ENCODE peak calls at places on chromosome 18, in eight cellular contexts. One of them, this sample, is unnamed.

GRCh38 chr18:77145364-77145901 is 12.8 kb upstream of the MBP start:
- DNase-seq in esophagus squamous epithelium: no peak
- DNase-seq in breast epithelium: no peak
- DNase-seq in GM23248: no peak
- DNase-seq in thoracic aorta: no peak
- DNase-seq in naive thymus-derived CD4-positive, alpha-beta T cell: no peak
- DNase-seq in adrenal gland: peak; percentile 27
- DNase-seq in pancreas: no peak
- DNase-seq in this sample: no peak

GRCh38 chr18:46250084-46250811 is 146.1 kb downstream of the HAUS1 start:
- DNase-seq in naive thymus-derived CD4-positive, alpha-beta T cell: no peak
- DNase-seq in adrenal gland: no peak
- DNase-seq in GM23248: peak; percentile 59
- DNase-seq in pancreas: no peak
- DNase-seq in esophagus squamous epithelium: no peak
- DNase-seq in breast epithelium: no peak
- DNase-seq in thoracic aorta: no peak
- DNase-seq in this sample: peak; percentile 69

GRCh38 chr18:76923485-76924085 is 101.2 kb downstream of the ZNF236 start:
- DNase-seq in thoracic aorta: no peak
- DNase-seq in adrenal gland: no peak
- DNase-seq in GM23248: peak; percentile 7
- DNase-seq in breast epithelium: no peak
- DNase-seq in naive thymus-derived CD4-positive, alpha-beta T cell: no peak
- DNase-seq in esophagus squamous epithelium: no peak
- DNase-seq in pancreas: no peak
- DNase-seq in this sample: no peak

GRCh38 chr18:78528437-78529228 is 451.0 kb upstream of the SALL3 start:
- DNase-seq in thoracic aorta: no peak
- DNase-seq in naive thymus-derived CD4-positive, alpha-beta T cell: no peak
- DNase-seq in esophagus squamous epithelium: no peak
- DNase-seq in breast epithelium: no peak
- DNase-seq in pancreas: no peak
- DNase-seq in GM23248: no peak
- DNase-seq in adrenal gland: no peak
- DNase-seq in this sample: no peak

GRCh38 chr18:79986726-79987125 is 1.6 kb downstream of the TXNL4A start:
- DNase-seq in esophagus squamous epithelium: no peak
- DNase-seq in pancreas: no peak
- DNase-seq in adrenal gland: peak; percentile 49
- DNase-seq in breast epithelium: no peak
- DNase-seq in thoracic aorta: no peak
- DNase-seq in naive thymus-derived CD4-positive, alpha-beta T cell: no peak
- DNase-seq in GM23248: peak; percentile 49
- DNase-seq in this sample: no peak

GRCh38 chr18:26436176-26437031 is 111.9 kb downstream of the KCTD1 start:
- DNase-seq in thoracic aorta: no peak
- DNase-seq in GM23248: peak; percentile 77
- DNase-seq in naive thymus-derived CD4-positive, alpha-beta T cell: no peak
- DNase-seq in pancreas: no peak
- DNase-seq in esophagus squamous epithelium: no peak
- DNase-seq in breast epithelium: no peak
- DNase-seq in adrenal gland: no peak
- DNase-seq in this sample: no peak

GRCh38 chr18:33755918-33756590 is 178.0 kb downstream of the ASXL3 start:
- DNase-seq in pancreas: no peak
- DNase-seq in GM23248: peak; percentile 95
- DNase-seq in naive thymus-derived CD4-positive, alpha-beta T cell: no peak
- DNase-seq in adrenal gland: no peak
- DNase-seq in thoracic aorta: no peak
- DNase-seq in esophagus squamous epithelium: no peak
- DNase-seq in breast epithelium: no peak
- DNase-seq in this sample: peak; percentile 25

GRCh38 chr18:58535340-58536186 is 93.3 kb downstream of the ALPK2 start:
- DNase-seq in esophagus squamous epithelium: no peak
- DNase-seq in GM23248: peak; percentile 22
- DNase-seq in adrenal gland: no peak
- DNase-seq in pancreas: no peak
- DNase-seq in naive thymus-derived CD4-positive, alpha-beta T cell: no peak
- DNase-seq in breast epithelium: no peak
- DNase-seq in thoracic aorta: no peak
- DNase-seq in this sample: no peak

GRCh38 chr18:76371301-76371700 is 123.7 kb downstream of the ZNF516 start:
- DNase-seq in GM23248: no peak
- DNase-seq in breast epithelium: peak; percentile 30
- DNase-seq in esophagus squamous epithelium: no peak
- DNase-seq in thoracic aorta: no peak
- DNase-seq in pancreas: no peak
- DNase-seq in adrenal gland: no peak
- DNase-seq in naive thymus-derived CD4-positive, alpha-beta T cell: no peak
- DNase-seq in this sample: no peak

GRCh38 chr18:48798334-48799197 is 152.2 kb downstream of the SMAD7 start:
- DNase-seq in thoracic aorta: no peak
- DNase-seq in naive thymus-derived CD4-positive, alpha-beta T cell: no peak
- DNase-seq in breast epithelium: peak; percentile 19
- DNase-seq in pancreas: peak; percentile 16
- DNase-seq in adrenal gland: peak; percentile 40
- DNase-seq in GM23248: no peak
- DNase-seq in esophagus squamous epithelium: no peak
- DNase-seq in this sample: peak; percentile 16

GRCh38 chr18:6257950-6258349 is 156.8 kb downstream of the L3MBTL4 start:
- DNase-seq in GM23248: no peak
- DNase-seq in adrenal gland: no peak
- DNase-seq in pancreas: no peak
- DNase-seq in naive thymus-derived CD4-positive, alpha-beta T cell: no peak
- DNase-seq in esophagus squamous epithelium: no peak
- DNase-seq in breast epithelium: no peak
- DNase-seq in thoracic aorta: no peak
- DNase-seq in this sample: no peak

GRCh38 chr18:27110319-27110718 is 74.8 kb downstream of the CHST9 start:
- DNase-seq in naive thymus-derived CD4-positive, alpha-beta T cell: no peak
- DNase-seq in esophagus squamous epithelium: no peak
- DNase-seq in pancreas: no peak
- DNase-seq in thoracic aorta: no peak
- DNase-seq in breast epithelium: no peak
- DNase-seq in adrenal gland: no peak
- DNase-seq in GM23248: no peak
- DNase-seq in this sample: no peak

GRCh38 chr18:42953306-42953705 is 162.2 kb downstream of the RIT2 start:
- DNase-seq in thoracic aorta: no peak
- DNase-seq in adrenal gland: no peak
- DNase-seq in GM23248: no peak
- DNase-seq in breast epithelium: no peak
- DNase-seq in esophagus squamous epithelium: no peak
- DNase-seq in pancreas: no peak
- DNase-seq in naive thymus-derived CD4-positive, alpha-beta T cell: no peak
- DNase-seq in this sample: no peak

DNA sequence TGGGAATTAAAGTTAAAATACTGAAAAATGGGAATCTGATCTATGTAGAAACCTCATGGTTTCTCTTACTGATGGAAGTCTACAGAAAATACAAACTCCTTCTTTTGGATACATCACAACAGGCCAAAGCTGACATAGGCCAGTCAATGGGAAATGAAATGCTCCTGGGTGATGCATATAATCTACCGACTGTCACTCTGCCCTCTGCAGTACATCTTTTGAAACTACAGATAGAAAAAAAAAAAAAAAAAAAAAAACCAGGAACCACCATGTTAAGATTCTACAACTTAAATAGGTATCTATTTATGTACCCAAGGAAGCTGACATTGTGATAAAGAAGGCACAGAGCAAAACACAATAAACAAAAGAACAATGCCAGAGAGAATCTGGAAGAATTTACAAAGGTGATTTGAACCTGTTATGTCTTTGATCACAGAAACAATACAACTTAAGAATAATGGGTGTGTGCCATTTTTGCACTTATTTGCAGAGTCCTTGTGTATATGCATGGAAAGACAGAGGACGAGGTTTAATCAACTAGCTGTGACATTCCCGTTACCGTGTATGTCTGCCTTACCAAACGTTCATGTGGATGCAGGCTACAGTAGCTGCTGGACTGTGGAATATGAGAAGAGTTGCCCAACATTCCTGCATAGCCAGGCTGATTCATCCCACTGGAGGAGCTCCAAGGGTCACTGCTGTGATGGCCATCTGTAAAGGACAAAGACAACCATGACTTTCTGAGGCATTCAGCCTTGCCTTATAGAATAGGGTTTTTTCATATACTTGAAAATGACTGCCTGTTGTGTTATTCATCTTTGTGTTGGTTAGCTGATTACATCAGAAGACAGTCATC is 312.7 kb downstream of the TCF4 start:
- DNase-seq in breast epithelium: no peak
- DNase-seq in GM23248: peak; percentile 91
- DNase-seq in adrenal gland: peak; percentile 93
- DNase-seq in naive thymus-derived CD4-positive, alpha-beta T cell: no peak
- DNase-seq in thoracic aorta: peak; percentile 13
- DNase-seq in pancreas: no peak
- DNase-seq in esophagus squamous epithelium: no peak
- DNase-seq in this sample: no peak
- H3K36me3 ChIP-seq in breast epithelium: no peaks in the 10 kb centered on the region
- H3K36me3 ChIP-seq in GM23248: peaks cover 11% of the 10 kb centered on the region
- H3K36me3 ChIP-seq in adrenal gland: no peaks in the 10 kb centered on the region
- H3K36me3 ChIP-seq in naive thymus-derived CD4-positive, alpha-beta T cell: no peaks in the 10 kb centered on the region
- H3K36me3 ChIP-seq in thoracic aorta: peaks cover 4% of the 10 kb centered on the region
- H3K36me3 ChIP-seq in pancreas: no peaks in the 10 kb centered on the region
- H3K36me3 ChIP-seq in esophagus squamous epithelium: peaks cover 43% of the 10 kb centered on the region
- H3K36me3 ChIP-seq in this sample: no peaks in the 10 kb centered on the region

DNA sequence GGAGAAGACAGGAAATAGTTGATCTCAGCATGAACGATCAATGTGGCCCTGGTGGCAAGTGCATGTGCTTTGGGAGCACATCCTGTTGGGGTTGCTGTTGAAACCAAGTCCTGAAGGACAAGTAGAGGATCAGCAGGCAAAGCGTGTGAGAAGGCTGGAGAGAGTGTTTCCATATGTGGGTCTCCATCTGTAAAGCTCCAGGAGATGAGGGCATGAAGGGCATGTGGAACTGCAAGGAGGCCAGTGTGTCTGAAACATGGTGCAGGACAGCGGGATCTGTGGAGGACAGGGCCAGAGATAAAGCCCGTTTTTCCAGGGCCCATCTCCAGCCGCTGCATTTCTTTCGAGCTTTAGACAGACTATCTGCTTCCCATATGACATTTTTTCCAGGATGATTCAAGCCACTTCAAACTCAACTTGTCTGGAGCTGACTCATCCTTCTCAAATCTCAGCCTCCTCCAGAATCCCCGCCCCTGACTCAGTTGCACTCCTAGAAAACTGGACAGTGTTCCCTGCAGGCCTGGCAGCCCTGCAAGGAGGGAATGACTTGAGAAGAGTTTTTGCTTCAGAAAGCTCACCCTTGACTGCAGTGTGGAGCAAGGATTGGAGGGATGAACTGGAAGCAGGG is 226.1 kb downstream of the VAPA start:
- DNase-seq in naive thymus-derived CD4-positive, alpha-beta T cell: no peak
- DNase-seq in GM23248: peak; percentile 87
- DNase-seq in pancreas: no peak
- DNase-seq in adrenal gland: no peak
- DNase-seq in breast epithelium: no peak
- DNase-seq in thoracic aorta: no peak
- DNase-seq in esophagus squamous epithelium: no peak
- DNase-seq in this sample: no peak
- H3K4me3 ChIP-seq in naive thymus-derived CD4-positive, alpha-beta T cell: no peak overlapping the region
- H3K4me3 ChIP-seq in GM23248: peak overlapping the region; percentile 8
- H3K4me3 ChIP-seq in pancreas: no peak overlapping the region
- H3K4me3 ChIP-seq in adrenal gland: no peak overlapping the region
- H3K4me3 ChIP-seq in breast epithelium: no peak overlapping the region
- H3K4me3 ChIP-seq in thoracic aorta: no peak overlapping the region
- H3K4me3 ChIP-seq in esophagus squamous epithelium: no peak overlapping the region
- H3K4me3 ChIP-seq in this sample: no peak overlapping the region

GRCh38 chr18:50898908-50899307 is 20.0 kb downstream of the ME2 start:
- DNase-seq in adrenal gland: no peak
- DNase-seq in GM23248: no peak
- DNase-seq in esophagus squamous epithelium: no peak
- DNase-seq in breast epithelium: no peak
- DNase-seq in pancreas: no peak
- DNase-seq in thoracic aorta: no peak
- DNase-seq in naive thymus-derived CD4-positive, alpha-beta T cell: no peak
- DNase-seq in this sample: no peak
- H3K36me3 ChIP-seq in adrenal gland: no peaks in the 10 kb centered on the region
- H3K36me3 ChIP-seq in GM23248: peaks cover 9% of the 10 kb centered on the region
- H3K36me3 ChIP-seq in esophagus squamous epithelium: peaks cover 34% of the 10 kb centered on the region
- H3K36me3 ChIP-seq in breast epithelium: peaks cover 6% of the 10 kb centered on the region
- H3K36me3 ChIP-seq in pancreas: no peaks in the 10 kb centered on the region
- H3K36me3 ChIP-seq in thoracic aorta: no peaks in the 10 kb centered on the region
- H3K36me3 ChIP-seq in naive thymus-derived CD4-positive, alpha-beta T cell: no peaks in the 10 kb centered on the region
- H3K36me3 ChIP-seq in this sample: no peaks in the 10 kb centered on the region

DNA sequence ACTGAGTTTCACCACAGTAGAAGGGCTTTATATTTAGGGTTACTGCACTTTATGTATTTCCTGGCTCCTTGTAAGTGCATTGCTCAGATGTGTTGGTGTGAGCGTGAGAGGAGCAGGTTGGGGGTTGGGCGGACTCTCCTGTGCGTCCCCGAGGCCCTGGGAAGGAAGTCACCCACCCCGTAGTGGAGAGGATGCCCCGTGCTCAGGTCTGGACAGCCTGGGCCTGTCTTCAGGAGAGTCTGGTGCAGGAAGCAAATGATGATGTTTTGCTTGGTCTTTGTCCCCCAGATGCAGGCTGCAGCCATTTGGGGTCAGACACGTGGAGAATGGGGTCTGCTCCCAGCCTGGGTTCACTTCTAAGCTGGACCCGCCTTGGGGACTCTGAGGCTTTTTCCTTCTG is 182.8 kb downstream of the LDLRAD4 start:
- DNase-seq in breast epithelium: no peak
- DNase-seq in pancreas: no peak
- DNase-seq in GM23248: no peak
- DNase-seq in esophagus squamous epithelium: no peak
- DNase-seq in adrenal gland: peak; percentile 35
- DNase-seq in naive thymus-derived CD4-positive, alpha-beta T cell: no peak
- DNase-seq in thoracic aorta: no peak
- DNase-seq in this sample: no peak
- H3K4me3 ChIP-seq in breast epithelium: no peak overlapping the region
- H3K4me3 ChIP-seq in pancreas: no peak overlapping the region
- H3K4me3 ChIP-seq in GM23248: no peak overlapping the region
- H3K4me3 ChIP-seq in esophagus squamous epithelium: no peak overlapping the region
- H3K4me3 ChIP-seq in adrenal gland: no peak overlapping the region
- H3K4me3 ChIP-seq in naive thymus-derived CD4-positive, alpha-beta T cell: no peak overlapping the region
- H3K4me3 ChIP-seq in thoracic aorta: no peak overlapping the region
- H3K4me3 ChIP-seq in this sample: no peak overlapping the region

GRCh38 chr18:13120967-13121586 is 97.5 kb upstream of the LDLRAD4 start:
- DNase-seq in breast epithelium: no peak
- DNase-seq in pancreas: no peak
- DNase-seq in thoracic aorta: no peak
- DNase-seq in adrenal gland: no peak
- DNase-seq in naive thymus-derived CD4-positive, alpha-beta T cell: no peak
- DNase-seq in GM23248: peak; percentile 82
- DNase-seq in esophagus squamous epithelium: no peak
- DNase-seq in this sample: no peak
- H3K36me3 ChIP-seq in breast epithelium: no peaks in the 10 kb centered on the region
- H3K36me3 ChIP-seq in pancreas: peaks cover 14% of the 10 kb centered on the region
- H3K36me3 ChIP-seq in thoracic aorta: peaks cover 17% of the 10 kb centered on the region
- H3K36me3 ChIP-seq in adrenal gland: no peaks in the 10 kb centered on the region
- H3K36me3 ChIP-seq in naive thymus-derived CD4-positive, alpha-beta T cell: no peaks in the 10 kb centered on the region
- H3K36me3 ChIP-seq in GM23248: peaks cover 12% of the 10 kb centered on the region
- H3K36me3 ChIP-seq in esophagus squamous epithelium: peaks cover 65% of the 10 kb centered on the region
- H3K36me3 ChIP-seq in this sample: no peaks in the 10 kb centered on the region